ENCODE peak calls at places on chromosome X, in five cellular contexts. V is GM13977, D is MCF 10A, J is fibroblast of lung, X is endothelial cell. L is an unnamed sample.

GRCh38 chrX:104281564-104281963 is 26.8 kb upstream of the ESX1 start:
- DNase-seq in V (no peak), D (peak), J (no peak), X (no peak), L (no peak)

GRCh38 chrX:39757971-39758370 is 339.8 kb downstream of the BCOR start:
- DNase-seq in V (no peak), D (no peak), J (peak), X (no peak), L (peak)

GRCh38 chrX:130654409-130654970 is 248.5 kb downstream of the ENOX2 start:
- DNase-seq in V (no peak), D (no peak), J (peak), X (no peak), L (no peak)

GRCh38 chrX:116499780-116500179 is 37.0 kb upstream of the CT83 start:
- DNase-seq in V (no peak), D (peak), J (no peak), X (no peak), L (no peak)

GRCh38 chrX:20947411-20947912 is 426.8 kb upstream of the CNKSR2 start:
- DNase-seq in V (no peak), D (no peak), J (no peak), X (no peak), L (no peak)

GRCh38 chrX:30620980-30621716 is 32.1 kb upstream of the GK start:
- DNase-seq in V (no peak), D (peak), J (peak), X (no peak), L (peak)

GRCh38 chrX:107712231-107713204 is 63.1 kb downstream of the TSC22D3 start:
- DNase-seq in V (no peak), D (peak), J (peak), X (no peak), L (no peak)

GRCh38 chrX:940691-941090 is 271.8 kb downstream of the CRLF2 start:
- DNase-seq in V (no peak), D (no peak), J (no peak), X (no peak), L (no peak)

GRCh38 chrX:103730746-103731508 is 20.2 kb downstream of the TMEM31 start:
- DNase-seq in V (no peak), D (peak), J (peak), X (no peak), L (peak)

GRCh38 chrX:38627683-38628082 is 66.3 kb downstream of the TSPAN7 start:
- DNase-seq in V (no peak), D (peak), J (peak), X (peak), L (peak)

GRCh38 chrX:131063613-131064012 is 5.5 kb downstream of the ARHGAP36 start:
- DNase-seq in V (no peak), D (no peak), J (no peak), X (no peak), L (no peak)

GRCh38 chrX:38999099-38999498 is 197.8 kb downstream of the MID1IP1 start:
- DNase-seq in V (no peak), D (no peak), J (no peak), X (no peak), L (no peak)

GRCh38 chrX:87518504-87518903 is 902 bp downstream of the KLHL4 start:
- DNase-seq in V (no peak), D (peak), J (peak), X (no peak), L (no peak)

GRCh38 chrX:12901486-12901885 is 4.9 kb upstream of the TLR8 start:
- DNase-seq in V (peak), D (peak), J (peak), X (peak), L (peak)

GRCh38 chrX:119763175-119763574 is 4.8 kb downstream of the SOWAHD start:
- DNase-seq in V (no peak), D (no peak), J (peak), X (no peak), L (peak)

GRCh38 chrX:150224676-150225075 is 138.4 kb upstream of the MAMLD1 start:
- DNase-seq in V (no peak), D (no peak), J (no peak), X (no peak), L (no peak)

GRCh38 chrX:154485150-154486051 is 1.0 kb downstream of the UBL4A start:
- DNase-seq in V (no peak), D (no peak), J (no peak), X (no peak), L (no peak)

GRCh38 chrX:47248576-47248975 is 15.8 kb downstream of the USP11 start:
- DNase-seq in V (no peak), D (no peak), J (no peak), X (no peak), L (no peak)

GRCh38 chrX:45852884-45853283 is 652.2 kb upstream of the DIPK2B start:
- DNase-seq in V (no peak), D (no peak), J (peak), X (no peak), L (peak)

GRCh38 chrX:100895365-100896075 is 21.4 kb upstream of the NOX1 start:
- DNase-seq in V (no peak), D (peak), J (peak), X (peak), L (peak)

GRCh38 chrX:71475906-71476305 is 57.0 kb upstream of the OGT start:
- DNase-seq in V (no peak), D (no peak), J (peak), X (no peak), L (no peak)
- TF ChIP-seq CTCF in V (no peak), D (no peak), J (no peak), X (no peak), L (no peak)

DNA sequence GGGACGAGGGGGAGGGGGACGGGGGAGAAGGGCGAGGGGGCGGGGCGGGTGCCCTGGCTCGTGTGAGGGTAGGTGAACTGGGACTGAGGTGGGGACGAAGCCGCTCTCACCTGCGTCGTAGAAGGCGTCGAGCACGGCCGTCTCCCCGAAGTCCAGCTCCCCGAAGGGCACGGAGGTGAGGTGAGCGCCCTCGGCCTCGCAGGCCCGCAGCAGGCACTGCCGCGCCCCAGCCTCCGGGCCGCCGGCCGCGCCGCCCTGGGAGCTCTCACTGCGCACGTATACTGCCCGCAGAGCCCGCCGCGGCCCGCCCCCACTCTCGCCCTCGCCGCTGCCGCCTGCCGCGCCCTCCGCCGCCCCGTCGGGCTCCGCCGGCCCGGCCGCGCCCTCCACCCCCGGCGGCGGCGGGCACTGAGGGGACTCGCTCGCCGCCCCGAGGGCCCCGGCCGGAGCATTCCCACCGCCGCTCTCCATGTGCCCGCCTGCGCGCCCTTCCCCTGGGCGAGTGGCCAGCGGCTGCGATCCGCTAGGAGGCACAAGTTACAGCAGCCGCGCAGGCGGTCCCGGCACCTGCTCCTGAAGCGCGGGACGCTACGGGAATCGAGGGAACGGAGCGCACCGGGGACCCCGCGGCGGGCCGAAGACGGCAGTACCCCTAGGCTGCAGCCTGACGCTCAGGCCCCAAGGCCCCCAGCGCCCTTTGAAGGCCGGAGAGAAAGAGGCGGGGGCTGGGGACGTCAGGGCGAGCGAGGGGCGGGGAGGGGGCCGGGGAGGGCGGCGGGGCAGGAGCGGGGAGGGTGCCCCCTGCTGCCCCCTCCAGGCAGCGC is at the start of gene MAP3K15:
- DNase-seq in V (peak), D (no peak), J (peak), X (peak), L (no peak)
- TF ChIP-seq CTCF in V (peak), D (no peak), J (no peak), X (no peak), L (peak)

GRCh38 chrX:68750316-68750715 is 78.5 kb upstream of the EFNB1 start:
- DNase-seq in V (no peak), D (no peak), J (no peak), X (no peak), L (no peak)
- TF ChIP-seq CTCF in V (no peak), D (no peak), J (no peak), X (no peak), L (no peak)

GRCh38 chrX:106039920-106040319 is 1.4 kb upstream of the SERPINA7 start:
- DNase-seq in V (no peak), D (peak), J (no peak), X (no peak), L (no peak)
- TF ChIP-seq CTCF in V (peak), D (peak), J (no peak), X (no peak), L (peak)

DNA sequence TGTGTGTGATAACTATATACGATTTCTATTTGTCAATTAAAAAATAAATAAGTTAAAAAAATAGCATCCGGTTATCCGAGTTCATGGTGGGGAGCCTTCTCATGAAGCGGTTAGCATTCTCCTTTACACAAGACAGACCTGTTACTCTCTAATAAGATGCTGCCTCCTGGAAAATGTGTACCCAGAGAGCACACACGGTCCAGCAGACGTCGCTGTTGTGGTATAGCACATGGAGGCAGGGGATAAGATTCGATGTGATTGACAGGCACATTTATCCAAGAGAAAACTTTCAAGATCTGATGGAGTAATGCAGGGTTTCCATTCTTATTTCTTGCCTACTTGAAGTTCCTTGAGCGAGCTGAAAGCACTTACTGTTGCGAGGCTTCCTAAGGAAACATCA is 62.7 kb upstream of the STS start:
- DNase-seq in V (no peak), D (no peak), J (no peak), X (no peak), L (no peak)
- TF ChIP-seq CTCF in V (no peak), D (no peak), J (no peak), X (no peak), L (no peak)

L was measured in HFFc6.